ENCODE peak calls at places on chromosomes 16 and 17, in five cellular contexts. One of them, this sample, is unnamed.

GRCh38 chr16:30626230-30626629 is 16.0 kb upstream of the ZNF689 start:
- DNase-seq in AG09309: no peak
- DNase-seq in uterus: no peak
- DNase-seq in activated CD8-positive, alpha-beta memory T cell treated with anti-CD3 and anti-CD28 coated beads, Interleukin-2, amount 50 U/mL, for 48 hours: no peak
- DNase-seq in thoracic aorta: no peak
- DNase-seq in this sample: no peak

GRCh38 chr17:66469890-66470289 is 167.5 kb downstream of the PRKCA start:
- DNase-seq in thoracic aorta: no peak
- DNase-seq in AG09309: no peak
- DNase-seq in activated CD8-positive, alpha-beta memory T cell treated with anti-CD3 and anti-CD28 coated beads, Interleukin-2, amount 50 U/mL, for 48 hours: no peak
- DNase-seq in uterus: no peak
- DNase-seq in this sample: no peak

GRCh38 chr17:79305831-79306687 is 231.4 kb downstream of the ENGASE start:
- DNase-seq in activated CD8-positive, alpha-beta memory T cell treated with anti-CD3 and anti-CD28 coated beads, Interleukin-2, amount 50 U/mL, for 48 hours: no peak
- DNase-seq in AG09309: no peak
- DNase-seq in thoracic aorta: peak
- DNase-seq in uterus: peak
- DNase-seq in this sample: no peak

GRCh38 chr17:29572691-29573557 is 4.4 kb downstream of the TP53I13 start:
- DNase-seq in activated CD8-positive, alpha-beta memory T cell treated with anti-CD3 and anti-CD28 coated beads, Interleukin-2, amount 50 U/mL, for 48 hours: peak
- DNase-seq in thoracic aorta: no peak
- DNase-seq in AG09309: no peak
- DNase-seq in uterus: peak
- DNase-seq in this sample: peak

GRCh38 chr16:29910819-29911675 is 10.8 kb downstream of the ASPHD1 start:
- DNase-seq in uterus: no peak
- DNase-seq in AG09309: no peak
- DNase-seq in thoracic aorta: no peak
- DNase-seq in activated CD8-positive, alpha-beta memory T cell treated with anti-CD3 and anti-CD28 coated beads, Interleukin-2, amount 50 U/mL, for 48 hours: no peak
- DNase-seq in this sample: no peak

GRCh38 chr16:85751665-85752501 is 987 bp upstream of the C16orf74 start:
- DNase-seq in AG09309: no peak
- DNase-seq in thoracic aorta: no peak
- DNase-seq in uterus: no peak
- DNase-seq in activated CD8-positive, alpha-beta memory T cell treated with anti-CD3 and anti-CD28 coated beads, Interleukin-2, amount 50 U/mL, for 48 hours: no peak
- DNase-seq in this sample: no peak

GRCh38 chr16:50602531-50603205 is 54.5 kb downstream of the NKD1 start:
- DNase-seq in AG09309: no peak
- DNase-seq in thoracic aorta: no peak
- DNase-seq in activated CD8-positive, alpha-beta memory T cell treated with anti-CD3 and anti-CD28 coated beads, Interleukin-2, amount 50 U/mL, for 48 hours: no peak
- DNase-seq in uterus: no peak
- DNase-seq in this sample: no peak

GRCh38 chr17:61568219-61569072 is 22.6 kb downstream of the NACA2 start:
- DNase-seq in activated CD8-positive, alpha-beta memory T cell treated with anti-CD3 and anti-CD28 coated beads, Interleukin-2, amount 50 U/mL, for 48 hours: no peak
- DNase-seq in thoracic aorta: no peak
- DNase-seq in AG09309: no peak
- DNase-seq in uterus: no peak
- DNase-seq in this sample: no peak

GRCh38 chr16:3038256-3038655 is 1.5 kb upstream of the BICDL2 start:
- DNase-seq in activated CD8-positive, alpha-beta memory T cell treated with anti-CD3 and anti-CD28 coated beads, Interleukin-2, amount 50 U/mL, for 48 hours: no peak
- DNase-seq in thoracic aorta: no peak
- DNase-seq in uterus: no peak
- DNase-seq in AG09309: no peak
- DNase-seq in this sample: no peak

GRCh38 chr16:69329369-69330285 is 761 bp downstream of the PDF start:
- DNase-seq in thoracic aorta: no peak
- DNase-seq in AG09309: no peak
- DNase-seq in uterus: peak
- DNase-seq in activated CD8-positive, alpha-beta memory T cell treated with anti-CD3 and anti-CD28 coated beads, Interleukin-2, amount 50 U/mL, for 48 hours: peak
- DNase-seq in this sample: no peak

GRCh38 chr17:42843358-42843934 is 934 bp upstream of the AOC2 start:
- DNase-seq in uterus: no peak
- DNase-seq in activated CD8-positive, alpha-beta memory T cell treated with anti-CD3 and anti-CD28 coated beads, Interleukin-2, amount 50 U/mL, for 48 hours: no peak
- DNase-seq in thoracic aorta: no peak
- DNase-seq in AG09309: peak
- DNase-seq in this sample: no peak

GRCh38 chr17:34547453-34548063 is 31.8 kb upstream of the TMEM132E start:
- DNase-seq in activated CD8-positive, alpha-beta memory T cell treated with anti-CD3 and anti-CD28 coated beads, Interleukin-2, amount 50 U/mL, for 48 hours: no peak
- DNase-seq in AG09309: no peak
- DNase-seq in thoracic aorta: no peak
- DNase-seq in uterus: no peak
- DNase-seq in this sample: no peak

GRCh38 chr17:50020841-50021599 is 26.0 kb upstream of the DLX3 start:
- DNase-seq in activated CD8-positive, alpha-beta memory T cell treated with anti-CD3 and anti-CD28 coated beads, Interleukin-2, amount 50 U/mL, for 48 hours: peak
- DNase-seq in AG09309: no peak
- DNase-seq in thoracic aorta: no peak
- DNase-seq in uterus: no peak
- DNase-seq in this sample: no peak

GRCh38 chr16:82701302-82702022 is 74.7 kb downstream of the CDH13 start:
- DNase-seq in activated CD8-positive, alpha-beta memory T cell treated with anti-CD3 and anti-CD28 coated beads, Interleukin-2, amount 50 U/mL, for 48 hours: no peak
- DNase-seq in AG09309: no peak
- DNase-seq in thoracic aorta: no peak
- DNase-seq in uterus: no peak
- DNase-seq in this sample: no peak

GRCh38 chr16:72372646-72373045 is 200.7 kb upstream of the PMFBP1 start:
- DNase-seq in AG09309: no peak
- DNase-seq in uterus: no peak
- DNase-seq in thoracic aorta: no peak
- DNase-seq in activated CD8-positive, alpha-beta memory T cell treated with anti-CD3 and anti-CD28 coated beads, Interleukin-2, amount 50 U/mL, for 48 hours: no peak
- DNase-seq in this sample: no peak

GRCh38 chr17:7083592-7083991 is 3.5 kb upstream of the CLEC10A start:
- DNase-seq in thoracic aorta: no peak
- DNase-seq in AG09309: no peak
- DNase-seq in activated CD8-positive, alpha-beta memory T cell treated with anti-CD3 and anti-CD28 coated beads, Interleukin-2, amount 50 U/mL, for 48 hours: no peak
- DNase-seq in uterus: no peak
- DNase-seq in this sample: no peak

GRCh38 chr16:27596411-27596810 is 46.5 kb downstream of the KATNIP start:
- DNase-seq in thoracic aorta: no peak
- DNase-seq in activated CD8-positive, alpha-beta memory T cell treated with anti-CD3 and anti-CD28 coated beads, Interleukin-2, amount 50 U/mL, for 48 hours: no peak
- DNase-seq in uterus: no peak
- DNase-seq in AG09309: no peak
- DNase-seq in this sample: no peak

GRCh38 chr17:77728022-77728671 is 230.4 kb upstream of the TNRC6C start:
- DNase-seq in activated CD8-positive, alpha-beta memory T cell treated with anti-CD3 and anti-CD28 coated beads, Interleukin-2, amount 50 U/mL, for 48 hours: peak
- DNase-seq in uterus: peak
- DNase-seq in AG09309: peak
- DNase-seq in thoracic aorta: no peak
- DNase-seq in this sample: peak

GRCh38 chr16:5215911-5216310 is 118.3 kb upstream of the EEF2KMT start:
- DNase-seq in AG09309: no peak
- DNase-seq in activated CD8-positive, alpha-beta memory T cell treated with anti-CD3 and anti-CD28 coated beads, Interleukin-2, amount 50 U/mL, for 48 hours: no peak
- DNase-seq in uterus: no peak
- DNase-seq in thoracic aorta: no peak
- DNase-seq in this sample: no peak

GRCh38 chr17:78124081-78124835 is 4.3 kb downstream of the TMC6 start:
- DNase-seq in AG09309: no peak
- DNase-seq in thoracic aorta: no peak
- DNase-seq in uterus: no peak
- DNase-seq in activated CD8-positive, alpha-beta memory T cell treated with anti-CD3 and anti-CD28 coated beads, Interleukin-2, amount 50 U/mL, for 48 hours: peak
- DNase-seq in this sample: no peak

GRCh38 chr17:67443931-67444597 is 67.0 kb downstream of the PITPNC1 start:
- DNase-seq in activated CD8-positive, alpha-beta memory T cell treated with anti-CD3 and anti-CD28 coated beads, Interleukin-2, amount 50 U/mL, for 48 hours: no peak
- DNase-seq in AG09309: no peak
- DNase-seq in thoracic aorta: no peak
- DNase-seq in uterus: peak
- DNase-seq in this sample: no peak

GRCh38 chr16:2857451-2858244 is at the start of gene PRSS22:
- DNase-seq in uterus: no peak
- DNase-seq in thoracic aorta: no peak
- DNase-seq in activated CD8-positive, alpha-beta memory T cell treated with anti-CD3 and anti-CD28 coated beads, Interleukin-2, amount 50 U/mL, for 48 hours: peak
- DNase-seq in AG09309: no peak
- DNase-seq in this sample: no peak

GRCh38 chr17:12512712-12513355 is 152.9 kb upstream of the MYOCD start:
- DNase-seq in AG09309: no peak
- DNase-seq in activated CD8-positive, alpha-beta memory T cell treated with anti-CD3 and anti-CD28 coated beads, Interleukin-2, amount 50 U/mL, for 48 hours: no peak
- DNase-seq in uterus: no peak
- DNase-seq in thoracic aorta: no peak
- DNase-seq in this sample: no peak

GRCh38 chr17:1095093-1095852 is 84.5 kb downstream of the ABR start:
- DNase-seq in uterus: no peak
- DNase-seq in activated CD8-positive, alpha-beta memory T cell treated with anti-CD3 and anti-CD28 coated beads, Interleukin-2, amount 50 U/mL, for 48 hours: no peak
- DNase-seq in AG09309: no peak
- DNase-seq in thoracic aorta: no peak
- DNase-seq in this sample: no peak

GRCh38 chr16:234468-235305 is at the start of gene FAM234A:
- DNase-seq in activated CD8-positive, alpha-beta memory T cell treated with anti-CD3 and anti-CD28 coated beads, Interleukin-2, amount 50 U/mL, for 48 hours: peak
- DNase-seq in uterus: peak
- DNase-seq in thoracic aorta: peak
- DNase-seq in AG09309: peak
- DNase-seq in this sample: peak

GRCh38 chr17:79777166-79777843 is 643 bp upstream of the CBX2 start:
- DNase-seq in uterus: peak
- DNase-seq in AG09309: no peak
- DNase-seq in activated CD8-positive, alpha-beta memory T cell treated with anti-CD3 and anti-CD28 coated beads, Interleukin-2, amount 50 U/mL, for 48 hours: peak
- DNase-seq in thoracic aorta: no peak
- DNase-seq in this sample: peak

GRCh38 chr17:7384489-7385081 is 3.7 kb downstream of the TNK1 start:
- DNase-seq in AG09309: no peak
- DNase-seq in activated CD8-positive, alpha-beta memory T cell treated with anti-CD3 and anti-CD28 coated beads, Interleukin-2, amount 50 U/mL, for 48 hours: no peak
- DNase-seq in thoracic aorta: no peak
- DNase-seq in uterus: no peak
- DNase-seq in this sample: no peak

GRCh38 chr16:3007957-3008748 is 4.6 kb upstream of the CLDN9 start:
- DNase-seq in thoracic aorta: no peak
- DNase-seq in uterus: no peak
- DNase-seq in AG09309: no peak
- DNase-seq in activated CD8-positive, alpha-beta memory T cell treated with anti-CD3 and anti-CD28 coated beads, Interleukin-2, amount 50 U/mL, for 48 hours: no peak
- DNase-seq in this sample: no peak

GRCh38 chr16:592518-593306 is 2.8 kb downstream of the RAB40C start:
- DNase-seq in uterus: no peak
- DNase-seq in activated CD8-positive, alpha-beta memory T cell treated with anti-CD3 and anti-CD28 coated beads, Interleukin-2, amount 50 U/mL, for 48 hours: no peak
- DNase-seq in AG09309: no peak
- DNase-seq in thoracic aorta: no peak
- DNase-seq in this sample: peak

GRCh38 chr16:77937473-77938195 is 84.7 kb upstream of the CLEC3A start:
- DNase-seq in thoracic aorta: no peak
- DNase-seq in uterus: no peak
- DNase-seq in activated CD8-positive, alpha-beta memory T cell treated with anti-CD3 and anti-CD28 coated beads, Interleukin-2, amount 50 U/mL, for 48 hours: no peak
- DNase-seq in AG09309: no peak
- DNase-seq in this sample: no peak

GRCh38 chr16:1674306-1674705 is 3.8 kb upstream of the JPT2 start:
- DNase-seq in activated CD8-positive, alpha-beta memory T cell treated with anti-CD3 and anti-CD28 coated beads, Interleukin-2, amount 50 U/mL, for 48 hours: no peak
- DNase-seq in thoracic aorta: no peak
- DNase-seq in uterus: no peak
- DNase-seq in AG09309: no peak
- DNase-seq in this sample: no peak

GRCh38 chr17:57750109-57750845 is 5.2 kb upstream of the CCDC182 start:
- DNase-seq in thoracic aorta: no peak
- DNase-seq in AG09309: no peak
- DNase-seq in activated CD8-positive, alpha-beta memory T cell treated with anti-CD3 and anti-CD28 coated beads, Interleukin-2, amount 50 U/mL, for 48 hours: no peak
- DNase-seq in uterus: no peak
- DNase-seq in this sample: no peak

GRCh38 chr16:58461056-58461455 is 38.9 kb upstream of the NDRG4 start:
- DNase-seq in AG09309: no peak
- DNase-seq in uterus: no peak
- DNase-seq in thoracic aorta: no peak
- DNase-seq in activated CD8-positive, alpha-beta memory T cell treated with anti-CD3 and anti-CD28 coated beads, Interleukin-2, amount 50 U/mL, for 48 hours: no peak
- DNase-seq in this sample: no peak

GRCh38 chr17:73711184-73711583 is 66.9 kb upstream of the SDK2 start:
- DNase-seq in activated CD8-positive, alpha-beta memory T cell treated with anti-CD3 and anti-CD28 coated beads, Interleukin-2, amount 50 U/mL, for 48 hours: no peak
- DNase-seq in AG09309: no peak
- DNase-seq in uterus: no peak
- DNase-seq in thoracic aorta: no peak
- DNase-seq in this sample: no peak

GRCh38 chr17:37671813-37672544 is 28.7 kb upstream of the DDX52 start:
- DNase-seq in thoracic aorta: no peak
- DNase-seq in uterus: no peak
- DNase-seq in activated CD8-positive, alpha-beta memory T cell treated with anti-CD3 and anti-CD28 coated beads, Interleukin-2, amount 50 U/mL, for 48 hours: no peak
- DNase-seq in AG09309: peak
- DNase-seq in this sample: no peak

GRCh38 chr16:60558936-60559335 is 1477.3 kb downstream of the CDH8 start:
- DNase-seq in activated CD8-positive, alpha-beta memory T cell treated with anti-CD3 and anti-CD28 coated beads, Interleukin-2, amount 50 U/mL, for 48 hours: no peak
- DNase-seq in thoracic aorta: no peak
- DNase-seq in uterus: no peak
- DNase-seq in AG09309: no peak
- DNase-seq in this sample: no peak

GRCh38 chr17:1025733-1026598 is 29.0 kb downstream of the TIMM22 start:
- DNase-seq in AG09309: no peak
- DNase-seq in uterus: no peak
- DNase-seq in thoracic aorta: no peak
- DNase-seq in activated CD8-positive, alpha-beta memory T cell treated with anti-CD3 and anti-CD28 coated beads, Interleukin-2, amount 50 U/mL, for 48 hours: no peak
- DNase-seq in this sample: no peak

GRCh38 chr17:75077490-75078096 is 10.2 kb upstream of the SLC16A5 start:
- DNase-seq in uterus: peak
- DNase-seq in AG09309: no peak
- DNase-seq in thoracic aorta: no peak
- DNase-seq in activated CD8-positive, alpha-beta memory T cell treated with anti-CD3 and anti-CD28 coated beads, Interleukin-2, amount 50 U/mL, for 48 hours: peak
- DNase-seq in this sample: no peak